ENCODE peak calls at places on chromosomes 3 and 15, in ten cellular contexts. One of them, this sample, is unnamed.

GRCh38 chr3:86733257-86733656 is 257.7 kb downstream of the VGLL3 start:
- DNase-seq in sigmoid colon: no peak
- DNase-seq in HCT116: no peak
- DNase-seq in spleen: no peak
- DNase-seq in K562: no peak
- DNase-seq in prostate gland: no peak
- DNase-seq in transverse colon: no peak
- DNase-seq in stomach: no peak
- DNase-seq in endothelial cell of umbilical vein: no peak
- DNase-seq in H1: no peak
- DNase-seq in this sample: no peak

GRCh38 chr3:140922634-140923033 is 19.0 kb upstream of the SLC25A36 start:
- DNase-seq in stomach: no peak
- DNase-seq in H1: no peak
- DNase-seq in spleen: no peak
- DNase-seq in HCT116: no peak
- DNase-seq in prostate gland: no peak
- DNase-seq in transverse colon: no peak
- DNase-seq in K562: peak; percentile 19
- DNase-seq in endothelial cell of umbilical vein: peak; percentile 11
- DNase-seq in sigmoid colon: no peak
- DNase-seq in this sample: no peak

GRCh38 chr15:81504170-81504905 is 130.3 kb upstream of the TMC3 start:
- DNase-seq in K562: no peak
- DNase-seq in transverse colon: no peak
- DNase-seq in prostate gland: no peak
- DNase-seq in spleen: no peak
- DNase-seq in HCT116: no peak
- DNase-seq in stomach: no peak
- DNase-seq in sigmoid colon: no peak
- DNase-seq in H1: no peak
- DNase-seq in endothelial cell of umbilical vein: peak; percentile 96
- DNase-seq in this sample: no peak

GRCh38 chr15:32870240-32871033 is 152.6 kb downstream of the GREM1 start:
- DNase-seq in stomach: peak; percentile 30
- DNase-seq in H1: no peak
- DNase-seq in spleen: no peak
- DNase-seq in prostate gland: no peak
- DNase-seq in sigmoid colon: no peak
- DNase-seq in transverse colon: peak; percentile 29
- DNase-seq in endothelial cell of umbilical vein: no peak
- DNase-seq in HCT116: peak; percentile 94
- DNase-seq in K562: peak; percentile 14
- DNase-seq in this sample: no peak

GRCh38 chr3:55735976-55736375 is 248.9 kb upstream of the WNT5A start:
- DNase-seq in transverse colon: no peak
- DNase-seq in sigmoid colon: no peak
- DNase-seq in stomach: no peak
- DNase-seq in H1: no peak
- DNase-seq in prostate gland: no peak
- DNase-seq in endothelial cell of umbilical vein: no peak
- DNase-seq in HCT116: no peak
- DNase-seq in K562: no peak
- DNase-seq in spleen: no peak
- DNase-seq in this sample: no peak

GRCh38 chr3:141797167-141797773 is 34.1 kb downstream of the GRK7 start:
- DNase-seq in K562: no peak
- DNase-seq in stomach: peak; percentile 31
- DNase-seq in prostate gland: peak; percentile 59
- DNase-seq in spleen: peak; percentile 89
- DNase-seq in sigmoid colon: peak; percentile 69
- DNase-seq in H1: peak; percentile 86
- DNase-seq in HCT116: no peak
- DNase-seq in endothelial cell of umbilical vein: peak; percentile 87
- DNase-seq in transverse colon: peak; percentile 33
- DNase-seq in this sample: no peak

GRCh38 chr3:82261637-82262036 is 500.2 kb upstream of the GBE1 start:
- DNase-seq in transverse colon: no peak
- DNase-seq in prostate gland: no peak
- DNase-seq in K562: no peak
- DNase-seq in endothelial cell of umbilical vein: no peak
- DNase-seq in HCT116: no peak
- DNase-seq in H1: no peak
- DNase-seq in sigmoid colon: no peak
- DNase-seq in stomach: no peak
- DNase-seq in spleen: no peak
- DNase-seq in this sample: no peak

GRCh38 chr15:73633991-73634495 is 854 bp upstream of the NPTN start:
- DNase-seq in H1: no peak
- DNase-seq in endothelial cell of umbilical vein: peak; percentile 26
- DNase-seq in spleen: no peak
- DNase-seq in K562: no peak
- DNase-seq in HCT116: peak; percentile 85
- DNase-seq in sigmoid colon: no peak
- DNase-seq in transverse colon: no peak
- DNase-seq in stomach: no peak
- DNase-seq in prostate gland: no peak
- DNase-seq in this sample: no peak

GRCh38 chr3:146334151-146334550 is 83.2 kb upstream of the PLSCR4 start:
- DNase-seq in transverse colon: no peak
- DNase-seq in endothelial cell of umbilical vein: peak; percentile 46
- DNase-seq in stomach: no peak
- DNase-seq in prostate gland: no peak
- DNase-seq in K562: no peak
- DNase-seq in sigmoid colon: no peak
- DNase-seq in spleen: no peak
- DNase-seq in HCT116: no peak
- DNase-seq in H1: no peak
- DNase-seq in this sample: no peak

GRCh38 chr15:98942966-98943584 is 64.5 kb downstream of the PGPEP1L start:
- DNase-seq in stomach: no peak
- DNase-seq in spleen: peak; percentile 32
- DNase-seq in HCT116: no peak
- DNase-seq in transverse colon: no peak
- DNase-seq in K562: no peak
- DNase-seq in sigmoid colon: no peak
- DNase-seq in H1: no peak
- DNase-seq in endothelial cell of umbilical vein: no peak
- DNase-seq in prostate gland: no peak
- DNase-seq in this sample: no peak

GRCh38 chr15:48643776-48644497 is 1.6 kb downstream of the FBN1 start:
- DNase-seq in stomach: no peak
- DNase-seq in transverse colon: no peak
- DNase-seq in HCT116: no peak
- DNase-seq in sigmoid colon: no peak
- DNase-seq in spleen: no peak
- DNase-seq in prostate gland: no peak
- DNase-seq in K562: no peak
- DNase-seq in endothelial cell of umbilical vein: peak; percentile 48
- DNase-seq in H1: no peak
- DNase-seq in this sample: no peak

GRCh38 chr15:43775411-43775965 is 1.3 kb downstream of the ELL3 start:
- DNase-seq in K562: no peak
- DNase-seq in sigmoid colon: no peak
- DNase-seq in stomach: peak; percentile 67
- DNase-seq in HCT116: peak; percentile 85
- DNase-seq in endothelial cell of umbilical vein: peak; percentile 45
- DNase-seq in transverse colon: peak; percentile 89
- DNase-seq in prostate gland: peak; percentile 62
- DNase-seq in spleen: no peak
- DNase-seq in H1: peak; percentile 66
- DNase-seq in this sample: no peak

GRCh38 chr3:155805204-155805801 is 775 bp downstream of the C3orf33 start:
- DNase-seq in endothelial cell of umbilical vein: no peak
- DNase-seq in HCT116: peak; percentile 12
- DNase-seq in spleen: no peak
- DNase-seq in transverse colon: peak; percentile 57
- DNase-seq in H1: no peak
- DNase-seq in sigmoid colon: peak; percentile 68
- DNase-seq in prostate gland: no peak
- DNase-seq in K562: no peak
- DNase-seq in stomach: peak; percentile 46
- DNase-seq in this sample: no peak

GRCh38 chr3:177820683-177821316 is 623.5 kb upstream of the TBL1XR1 start:
- DNase-seq in sigmoid colon: no peak
- DNase-seq in H1: no peak
- DNase-seq in endothelial cell of umbilical vein: no peak
- DNase-seq in prostate gland: no peak
- DNase-seq in transverse colon: no peak
- DNase-seq in spleen: no peak
- DNase-seq in stomach: no peak
- DNase-seq in K562: no peak
- DNase-seq in HCT116: no peak
- DNase-seq in this sample: no peak

GRCh38 chr3:133997871-133998635 is 31.7 kb downstream of the SLCO2A1 start:
- DNase-seq in H1: no peak
- DNase-seq in transverse colon: no peak
- DNase-seq in stomach: no peak
- DNase-seq in endothelial cell of umbilical vein: no peak
- DNase-seq in HCT116: no peak
- DNase-seq in K562: no peak
- DNase-seq in spleen: no peak
- DNase-seq in sigmoid colon: peak; percentile 47
- DNase-seq in prostate gland: no peak
- DNase-seq in this sample: peak; percentile 67

GRCh38 chr15:40878785-40879184 is 4.8 kb upstream of the RHOV start:
- DNase-seq in K562: peak; percentile 43
- DNase-seq in transverse colon: no peak
- DNase-seq in endothelial cell of umbilical vein: no peak
- DNase-seq in sigmoid colon: no peak
- DNase-seq in spleen: no peak
- DNase-seq in stomach: no peak
- DNase-seq in HCT116: no peak
- DNase-seq in H1: no peak
- DNase-seq in prostate gland: no peak
- DNase-seq in this sample: no peak

GRCh38 chr3:189530822-189531221 is 100.4 kb upstream of the TP63 start:
- DNase-seq in spleen: no peak
- DNase-seq in transverse colon: no peak
- DNase-seq in endothelial cell of umbilical vein: no peak
- DNase-seq in prostate gland: no peak
- DNase-seq in stomach: no peak
- DNase-seq in H1: no peak
- DNase-seq in K562: no peak
- DNase-seq in HCT116: peak; percentile 19
- DNase-seq in sigmoid colon: no peak
- DNase-seq in this sample: no peak

GRCh38 chr3:71301001-71301400 is 282.5 kb downstream of the FOXP1 start:
- DNase-seq in stomach: no peak
- DNase-seq in transverse colon: no peak
- DNase-seq in prostate gland: no peak
- DNase-seq in H1: no peak
- DNase-seq in endothelial cell of umbilical vein: no peak
- DNase-seq in spleen: no peak
- DNase-seq in K562: no peak
- DNase-seq in sigmoid colon: no peak
- DNase-seq in HCT116: no peak
- DNase-seq in this sample: no peak
- H3K4me1 ChIP-seq in stomach: peaks cover 6% of the 10 kb centered on the region
- H3K4me1 ChIP-seq in transverse colon: peaks cover 10% of the 10 kb centered on the region
- H3K4me1 ChIP-seq in prostate gland: no peaks in the 10 kb centered on the region
- H3K4me1 ChIP-seq in H1: peaks cover 10% of the 10 kb centered on the region
- H3K4me1 ChIP-seq in endothelial cell of umbilical vein: peaks cover 24% of the 10 kb centered on the region
- H3K4me1 ChIP-seq in spleen: peaks cover 19% of the 10 kb centered on the region
- H3K4me1 ChIP-seq in K562: no peaks in the 10 kb centered on the region
- H3K4me1 ChIP-seq in sigmoid colon: peaks cover 56% of the 10 kb centered on the region
- H3K4me1 ChIP-seq in HCT116: no peaks in the 10 kb centered on the region
- H3K4me1 ChIP-seq in this sample: peaks cover 16% of the 10 kb centered on the region

DNA sequence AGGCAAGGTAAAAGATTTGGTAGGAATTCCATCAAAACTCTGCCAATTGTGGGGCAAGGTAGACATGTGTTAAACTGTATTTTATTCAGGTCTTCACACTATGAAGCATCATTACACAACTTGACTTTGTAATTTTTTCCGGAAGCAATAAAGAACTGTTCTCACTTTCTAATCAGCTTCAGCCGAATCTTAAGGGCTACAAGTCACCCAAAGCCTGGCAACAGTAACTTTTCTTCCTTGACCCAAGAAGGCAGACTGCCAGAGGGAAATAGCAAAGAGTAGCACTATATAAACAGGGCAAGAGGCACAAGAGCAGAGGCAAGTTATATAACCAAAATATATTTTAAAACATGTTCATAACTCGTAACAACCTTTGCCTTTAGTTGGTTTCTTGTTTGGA is 1.5 kb downstream of the SLTM start:
- DNase-seq in prostate gland: peak; percentile 59
- DNase-seq in transverse colon: peak; percentile 25
- DNase-seq in HCT116: no peak
- DNase-seq in endothelial cell of umbilical vein: peak; percentile 65
- DNase-seq in spleen: no peak
- DNase-seq in sigmoid colon: no peak
- DNase-seq in stomach: peak; percentile 46
- DNase-seq in K562: no peak
- DNase-seq in H1: no peak
- DNase-seq in this sample: no peak
- TF ChIP-seq POLR2A in prostate gland: no peak
- TF ChIP-seq POLR2A in transverse colon: peak; percentile 17
- TF ChIP-seq POLR2A in HCT116: no peak
- TF ChIP-seq POLR2A in endothelial cell of umbilical vein: no peak
- TF ChIP-seq POLR2A in spleen: no peak
- TF ChIP-seq POLR2A in sigmoid colon: no peak
- TF ChIP-seq POLR2A in stomach: no peak
- TF ChIP-seq POLR2A in K562: no peak
- TF ChIP-seq POLR2A in H1: no peak
- TF ChIP-seq POLR2A in this sample: no peak

DNA sequence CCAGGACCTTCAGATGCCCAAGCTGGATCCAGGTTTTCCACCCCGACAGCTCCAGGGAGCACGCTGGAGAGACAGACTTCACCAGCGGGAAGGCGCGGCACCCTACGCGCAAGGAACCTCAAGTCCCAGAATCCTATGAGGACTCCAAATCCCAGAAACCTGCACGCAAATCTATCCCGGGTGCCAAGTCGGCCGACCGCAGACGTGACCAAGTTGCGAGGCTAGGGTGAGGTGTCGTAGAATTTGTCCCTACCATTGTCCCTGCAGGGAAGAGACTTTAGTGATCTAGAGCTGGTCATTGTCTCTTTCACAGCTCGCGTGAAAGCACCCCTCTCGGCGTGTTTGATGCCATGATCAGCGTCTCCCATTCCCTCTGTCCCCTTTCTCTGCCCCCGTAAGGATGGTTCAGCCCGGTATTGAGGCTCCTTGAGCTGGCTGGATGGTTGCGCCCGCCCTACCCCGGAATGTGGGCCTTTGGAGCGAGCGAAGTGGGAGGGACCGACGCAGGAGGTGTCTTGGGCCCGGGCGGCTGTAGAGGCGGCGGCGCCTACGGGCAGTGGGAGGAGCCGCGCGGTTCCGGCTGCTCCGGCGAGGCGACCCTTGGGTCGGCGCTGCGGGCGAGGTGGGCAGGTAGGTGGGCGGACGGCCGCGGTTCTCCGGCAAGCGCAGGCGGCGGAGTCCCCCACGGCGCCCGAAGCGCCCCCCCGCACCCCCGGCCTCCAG is at the start of gene PRKCI:
- DNase-seq in transverse colon: peak; percentile 96
- DNase-seq in stomach: peak; percentile 96
- DNase-seq in prostate gland: peak; percentile 96
- DNase-seq in sigmoid colon: peak; percentile 97
- DNase-seq in K562: peak; percentile 95
- DNase-seq in H1: peak; percentile 90
- DNase-seq in endothelial cell of umbilical vein: peak; percentile 97
- DNase-seq in HCT116: peak; percentile 97
- DNase-seq in spleen: peak; percentile 97
- DNase-seq in this sample: peak; percentile 94
- TF ChIP-seq POLR2AphosphoS5 in transverse colon: peak; percentile 94
- TF ChIP-seq POLR2AphosphoS5 in stomach: peak; percentile 93
- TF ChIP-seq POLR2AphosphoS5 in prostate gland: peak; percentile 91
- TF ChIP-seq POLR2AphosphoS5 in sigmoid colon: peak; percentile 79
- TF ChIP-seq POLR2AphosphoS5 in K562: peak; percentile 53
- TF ChIP-seq POLR2AphosphoS5 in H1: peak; percentile 80
- TF ChIP-seq POLR2AphosphoS5 in endothelial cell of umbilical vein: peak; percentile 64
- TF ChIP-seq POLR2AphosphoS5 in HCT116: peak; percentile 76
- TF ChIP-seq POLR2AphosphoS5 in spleen: peak; percentile 87
- TF ChIP-seq POLR2AphosphoS5 in this sample: peak; percentile 94

GRCh38 chr3:120200836-120201235 is 84.2 kb downstream of the GPR156 start:
- DNase-seq in spleen: no peak
- DNase-seq in prostate gland: no peak
- DNase-seq in transverse colon: no peak
- DNase-seq in stomach: no peak
- DNase-seq in sigmoid colon: no peak
- DNase-seq in H1: no peak
- DNase-seq in K562: no peak
- DNase-seq in endothelial cell of umbilical vein: no peak
- DNase-seq in HCT116: no peak
- DNase-seq in this sample: no peak
- H3K4me1 ChIP-seq in spleen: peaks cover 16% of the 10 kb centered on the region
- H3K4me1 ChIP-seq in prostate gland: no peaks in the 10 kb centered on the region
- H3K4me1 ChIP-seq in transverse colon: no peaks in the 10 kb centered on the region
- H3K4me1 ChIP-seq in stomach: no peaks in the 10 kb centered on the region
- H3K4me1 ChIP-seq in sigmoid colon: peaks cover 13% of the 10 kb centered on the region
- H3K4me1 ChIP-seq in H1: no peaks in the 10 kb centered on the region
- H3K4me1 ChIP-seq in K562: no peaks in the 10 kb centered on the region
- H3K4me1 ChIP-seq in endothelial cell of umbilical vein: peaks cover 8% of the 10 kb centered on the region
- H3K4me1 ChIP-seq in HCT116: no peaks in the 10 kb centered on the region
- H3K4me1 ChIP-seq in this sample: peaks cover 10% of the 10 kb centered on the region

This sample was measured in vagina.